ENCODE peak calls at places on chromosomes 12 and 14, in seven cellular contexts. E is HCT116, R is K562, N is HepG2, I is SK-N-SH, A is T47D, D is GM12878. C is an unnamed sample.

GRCh38 chr12:30846776-30847175 is 79.8 kb upstream of the TSPAN11 start:
- DNase-seq in I (no peak), E (no peak), R (no peak), D (no peak), N (no peak), A (no peak), C (no peak)

GRCh38 chr12:92898755-92899154 is 30.3 kb downstream of the EEA1 start:
- DNase-seq in D (no peak), R (no peak), N (no peak), A (no peak), I (no peak), E (no peak), C (no peak)

GRCh38 chr12:71594214-71594948 is 69.3 kb downstream of the ZFC3H1 start:
- DNase-seq in D (no peak), I (peak), N (peak), R (peak), A (peak), E (peak), C (no peak)

GRCh38 chr12:68034567-68034966 is 45.3 kb downstream of the IFNG-AS1 start:
- DNase-seq in N (no peak), D (no peak), I (no peak), R (no peak), E (no peak), A (no peak), C (no peak)

GRCh38 chr12:92624236-92624635 is 78.6 kb upstream of the PLEKHG7 start:
- DNase-seq in E (no peak), A (no peak), D (no peak), N (no peak), I (no peak), R (no peak), C (no peak)

GRCh38 chr14:105019861-105020814 is 745 bp downstream of the CDCA4 start:
- DNase-seq in A (no peak), I (no peak), D (no peak), E (no peak), R (peak), N (no peak), C (peak)

GRCh38 chr12:50283230-50283923 is at the start of gene LIMA1:
- DNase-seq in I (peak), N (peak), E (peak), R (peak), D (peak), A (peak), C (peak)

GRCh38 chr14:41558527-41558926 is 48.1 kb upstream of the LRFN5 start:
- DNase-seq in I (no peak), N (no peak), D (no peak), E (no peak), A (no peak), R (no peak), C (no peak)

GRCh38 chr14:103126873-103127304 is 3.6 kb downstream of the TNFAIP2 start:
- DNase-seq in I (peak), E (no peak), N (peak), R (no peak), A (no peak), D (no peak), C (no peak)

GRCh38 chr12:50979369-50980052 is 27.2 kb downstream of the HIGD1C start:
- DNase-seq in D (peak), E (no peak), I (no peak), A (no peak), R (no peak), N (no peak), C (no peak)

GRCh38 chr12:6264402-6265037 is 46.0 kb upstream of the PLEKHG6 start:
- DNase-seq in R (no peak), E (no peak), N (no peak), D (no peak), I (no peak), A (peak), C (no peak)

GRCh38 chr14:99899578-99900178 is 106.5 kb downstream of the EML1 start:
- DNase-seq in A (peak), R (peak), E (peak), N (no peak), D (no peak), I (peak), C (no peak)

GRCh38 chr14:55968741-55969140 is 149.5 kb upstream of the PELI2 start:
- DNase-seq in R (no peak), A (no peak), E (no peak), I (no peak), N (no peak), D (no peak), C (no peak)

GRCh38 chr14:96194657-96195431 is 9.8 kb upstream of the BDKRB2 start:
- DNase-seq in A (peak), R (no peak), E (no peak), I (no peak), N (peak), D (no peak), C (no peak)

GRCh38 chr12:24901975-24902461 is 46.9 kb downstream of the BCAT1 start:
- DNase-seq in A (no peak), E (no peak), N (no peak), D (no peak), R (no peak), I (no peak), C (no peak)

GRCh38 chr12:98744692-98745091 is 99.6 kb downstream of the APAF1 start:
- DNase-seq in I (no peak), D (no peak), E (no peak), N (no peak), A (no peak), R (no peak), C (no peak)

GRCh38 chr12:26119391-26119981 is 5.4 kb downstream of the BHLHE41 start:
- DNase-seq in D (no peak), A (peak), R (peak), I (peak), N (peak), E (peak), C (no peak)

GRCh38 chr14:70894868-70895267 is 12.4 kb upstream of the PCNX1 start:
- DNase-seq in A (no peak), I (no peak), E (no peak), R (no peak), D (no peak), N (peak), C (no peak)

GRCh38 chr14:29741909-29742401 is 185.7 kb downstream of the PRKD1 start:
- DNase-seq in N (no peak), A (no peak), E (no peak), D (no peak), I (no peak), R (no peak), C (no peak)

GRCh38 chr12:107929436-107929835 is 154.9 kb downstream of the ASCL4 start:
- DNase-seq in N (peak), D (no peak), I (peak), E (peak), A (peak), R (peak), C (no peak)

GRCh38 chr14:55074662-55075061 is 23.2 kb downstream of the MAPK1IP1L start:
- DNase-seq in N (no peak), I (no peak), A (peak), E (no peak), D (peak), R (peak), C (peak)

GRCh38 chr14:36585100-36585499 is 2.7 kb upstream of the NKX2-8 start:
- DNase-seq in E (no peak), I (no peak), D (no peak), R (no peak), N (peak), A (no peak), C (no peak)

GRCh38 chr12:94326234-94326633 is 133.4 kb downstream of the CEP83 start:
- DNase-seq in R (no peak), E (no peak), A (no peak), N (no peak), D (no peak), I (no peak), C (no peak)

GRCh38 chr12:68632486-68632885 is 21.8 kb downstream of the RAP1B start:
- DNase-seq in D (no peak), I (no peak), E (no peak), R (no peak), N (no peak), A (no peak), C (no peak)

GRCh38 chr12:1576410-1577240 is 17.8 kb downstream of the FBXL14 start:
- DNase-seq in R (peak), A (no peak), E (no peak), I (peak), N (no peak), D (no peak), C (no peak)

GRCh38 chr12:122090759-122091535 is 12.4 kb downstream of the MLXIP start:
- DNase-seq in D (no peak), I (no peak), A (no peak), R (no peak), E (no peak), N (no peak), C (no peak)

GRCh38 chr14:88934231-88934898 is 109.9 kb downstream of the TTC8 start:
- DNase-seq in N (no peak), E (no peak), D (no peak), A (no peak), I (no peak), R (no peak), C (no peak)

GRCh38 chr12:10967409-10967808 is 19.3 kb downstream of the TAS2R50 start:
- DNase-seq in E (no peak), R (no peak), A (no peak), N (no peak), I (peak), D (no peak), C (no peak)

GRCh38 chr14:88426271-88426670 is 40.8 kb downstream of the SPATA7 start:
- DNase-seq in I (no peak), N (no peak), R (no peak), A (no peak), E (no peak), D (no peak), C (no peak)

GRCh38 chr12:20567413-20567812 is 127.7 kb upstream of the SLCO1C1 start:
- DNase-seq in D (no peak), N (no peak), R (no peak), I (no peak), E (no peak), A (no peak), C (no peak)

GRCh38 chr12:69099201-69099837 is 140.1 kb upstream of the CPSF6 start:
- DNase-seq in D (no peak), E (no peak), A (no peak), I (no peak), N (no peak), R (peak), C (no peak)

GRCh38 chr14:55963295-55963694 is 154.9 kb upstream of the PELI2 start:
- DNase-seq in D (no peak), N (no peak), R (peak), A (no peak), I (no peak), E (no peak), C (no peak)

GRCh38 chr12:113130457-113131135 is 5.0 kb downstream of the RASAL1 start:
- DNase-seq in R (peak), I (peak), E (no peak), A (no peak), N (peak), D (no peak), C (peak)

GRCh38 chr14:84036863-84037262 is 1493.1 kb upstream of the FLRT2 start:
- DNase-seq in E (no peak), D (peak), N (no peak), R (no peak), I (no peak), A (peak), C (no peak)

GRCh38 chr12:22275847-22276246 is 58.7 kb downstream of the ST8SIA1 start:
- DNase-seq in E (no peak), D (no peak), A (peak), N (no peak), I (no peak), R (no peak), C (peak)

GRCh38 chr14:24058260-24058950 is 6.6 kb downstream of the CARMIL3 start:
- DNase-seq in I (peak), D (no peak), R (peak), A (peak), N (peak), E (no peak), C (peak)

GRCh38 chr12:48997719-48998496 is 1.3 kb downstream of the DDN start:
- DNase-seq in N (no peak), R (peak), E (no peak), A (no peak), I (peak), D (no peak), C (peak)
- TF ChIP-seq JUND in N (no peak), R (no peak), E (no peak), A (no peak), I (no peak), D (no peak), C (no peak)

GRCh38 chr12:563250-563781 is 99.9 kb downstream of the NINJ2 start:
- DNase-seq in D (no peak), I (no peak), N (no peak), E (no peak), R (no peak), A (no peak), C (no peak)
- TF ChIP-seq JUND in D (no peak), I (no peak), N (no peak), E (no peak), R (no peak), A (no peak), C (no peak)

DNA sequence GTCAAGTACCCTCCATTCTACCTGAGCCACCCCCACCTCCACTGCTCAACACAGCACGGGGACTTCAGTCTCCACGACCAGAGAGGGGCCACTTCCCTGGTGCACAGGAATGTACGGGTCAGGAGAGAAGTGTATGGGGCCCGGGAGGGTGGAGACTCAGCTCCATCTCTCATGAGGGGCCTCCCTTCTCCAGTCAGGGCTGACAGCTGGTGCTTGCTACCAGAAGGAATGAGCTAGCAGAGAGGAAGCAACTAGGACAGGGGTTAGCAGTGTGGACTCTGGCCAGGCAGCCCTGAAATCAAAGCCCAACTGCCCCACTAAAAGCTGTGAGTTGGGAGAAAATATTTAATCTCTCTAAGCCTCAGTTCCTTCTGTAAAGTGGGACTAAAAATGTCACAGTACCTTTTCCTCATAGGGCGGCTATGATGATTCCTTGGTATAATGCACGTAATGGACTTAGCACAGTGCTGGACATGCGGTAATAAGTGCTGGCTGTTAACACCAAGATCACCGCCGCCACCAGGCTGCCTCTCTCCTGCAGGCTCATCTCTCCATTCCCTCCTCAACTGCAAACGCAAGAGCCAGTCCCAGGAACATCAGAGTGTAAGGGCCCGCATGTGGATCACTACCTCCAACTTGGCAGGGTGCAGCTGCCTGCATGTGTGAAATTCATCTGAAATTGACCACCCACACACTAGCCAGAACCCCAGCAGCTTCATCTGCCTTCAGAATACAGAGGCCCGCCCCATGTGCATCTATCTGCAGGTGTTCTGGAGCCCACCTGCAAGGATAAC is 14.6 kb downstream of the ACTN1 start:
- DNase-seq in I (no peak), E (no peak), D (no peak), N (no peak), A (no peak), R (no peak), C (no peak)
- TF ChIP-seq JUND in I (no peak), E (no peak), D (no peak), N (no peak), A (no peak), R (no peak), C (no peak)

DNA sequence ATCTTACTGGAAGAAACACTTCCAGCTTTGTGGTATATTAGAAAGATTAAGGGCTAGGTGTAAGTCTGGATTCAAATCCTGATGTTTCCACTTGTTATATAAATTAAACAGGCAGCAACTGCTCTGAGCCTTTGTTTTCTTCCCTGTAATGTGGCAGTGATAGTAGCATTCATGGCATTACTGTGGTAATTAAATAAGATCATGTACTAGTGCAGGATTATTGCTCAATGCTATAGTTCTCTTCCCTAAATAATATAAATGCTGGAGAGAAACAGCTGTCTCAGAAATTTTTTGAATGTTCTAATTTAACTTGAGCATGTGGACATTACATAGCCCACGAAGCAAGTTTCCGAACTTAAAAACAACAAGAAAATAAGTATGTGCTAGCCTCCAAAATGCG is 5.4 kb downstream of the TMEM117 start:
- DNase-seq in A (no peak), R (no peak), N (no peak), E (no peak), D (no peak), I (no peak), C (no peak)
- TF ChIP-seq JUND in A (no peak), R (no peak), N (no peak), E (no peak), D (no peak), I (no peak), C (no peak)

GRCh38 chr12:95605875-95606274 is 54.6 kb upstream of the USP44 start:
- DNase-seq in E (no peak), D (no peak), R (no peak), A (no peak), I (no peak), N (peak), C (no peak)

GRCh38 chr12:95611676-95612309 is 60.5 kb upstream of the USP44 start:
- DNase-seq in A (no peak), R (no peak), N (peak), D (no peak), E (peak), I (no peak), C (no peak)

GRCh38 chr12:95605087-95605486 is 53.8 kb upstream of the USP44 start:
- DNase-seq in D (no peak), R (no peak), N (no peak), E (no peak), I (no peak), A (peak), C (no peak)

GRCh38 chr12:95607642-95608041 is 56.4 kb upstream of the USP44 start:
- DNase-seq in D (no peak), N (peak), A (no peak), E (no peak), I (no peak), R (no peak), C (no peak)

DNA sequence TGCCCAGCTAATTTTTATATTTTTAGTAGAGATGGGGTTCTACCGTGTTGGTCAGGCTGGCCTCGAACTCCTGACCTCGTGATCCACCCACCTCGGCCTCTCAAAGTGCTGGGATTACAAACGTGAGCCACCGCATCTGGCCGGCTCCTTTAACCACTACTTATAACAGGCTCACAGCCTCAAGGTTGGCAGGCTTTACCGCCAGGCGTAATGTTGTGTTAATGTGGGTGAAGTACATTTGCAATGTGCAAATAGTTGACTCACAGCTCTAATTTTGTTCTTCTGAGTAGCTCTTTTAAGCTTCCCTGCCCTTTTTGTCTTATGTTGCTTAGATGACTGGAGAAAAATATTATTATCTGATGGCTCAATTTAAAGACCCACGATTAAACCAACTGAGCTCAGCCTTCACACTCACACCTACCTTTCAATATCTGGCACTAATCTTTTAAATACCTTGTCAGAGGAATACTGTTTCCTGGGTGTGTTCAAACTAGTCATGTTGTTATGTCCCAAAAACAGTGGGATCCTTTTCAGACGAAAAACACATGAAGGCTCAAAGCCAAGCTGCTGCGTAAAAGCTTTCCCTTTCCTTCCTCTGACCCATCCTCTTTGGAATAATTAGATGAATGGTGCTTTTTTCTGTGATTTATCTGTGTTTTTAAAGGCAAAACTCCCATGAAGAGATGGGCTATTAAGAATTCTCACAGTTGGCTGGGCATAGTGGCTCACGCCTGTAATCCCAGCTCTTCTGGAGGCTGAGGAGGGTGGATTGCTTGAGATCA is 57.2 kb upstream of the USP44 start:
- DNase-seq in R (no peak), D (no peak), I (no peak), E (no peak), A (no peak), N (peak), C (peak)
- TF ChIP-seq JUND in R (no peak), D (no peak), I (no peak), E (no peak), A (no peak), N (no peak), C (no peak)

GRCh38 chr14:51604078-51604477 is 47.6 kb upstream of the FRMD6 start:
- DNase-seq in E (no peak), A (no peak), N (no peak), D (no peak), I (no peak), R (no peak), C (no peak)
- TF ChIP-seq JUND in E (no peak), A (no peak), N (no peak), D (no peak), I (peak), R (no peak), C (no peak)

GRCh38 chr14:33978892-33979612 is 28.2 kb upstream of the EGLN3 start:
- DNase-seq in I (peak), R (no peak), A (no peak), E (no peak), N (no peak), D (no peak), C (no peak)

GRCh38 chr14:33985242-33985641 is 34.4 kb upstream of the EGLN3 start:
- DNase-seq in I (no peak), E (peak), A (peak), N (no peak), D (no peak), R (no peak), C (no peak)

DNA sequence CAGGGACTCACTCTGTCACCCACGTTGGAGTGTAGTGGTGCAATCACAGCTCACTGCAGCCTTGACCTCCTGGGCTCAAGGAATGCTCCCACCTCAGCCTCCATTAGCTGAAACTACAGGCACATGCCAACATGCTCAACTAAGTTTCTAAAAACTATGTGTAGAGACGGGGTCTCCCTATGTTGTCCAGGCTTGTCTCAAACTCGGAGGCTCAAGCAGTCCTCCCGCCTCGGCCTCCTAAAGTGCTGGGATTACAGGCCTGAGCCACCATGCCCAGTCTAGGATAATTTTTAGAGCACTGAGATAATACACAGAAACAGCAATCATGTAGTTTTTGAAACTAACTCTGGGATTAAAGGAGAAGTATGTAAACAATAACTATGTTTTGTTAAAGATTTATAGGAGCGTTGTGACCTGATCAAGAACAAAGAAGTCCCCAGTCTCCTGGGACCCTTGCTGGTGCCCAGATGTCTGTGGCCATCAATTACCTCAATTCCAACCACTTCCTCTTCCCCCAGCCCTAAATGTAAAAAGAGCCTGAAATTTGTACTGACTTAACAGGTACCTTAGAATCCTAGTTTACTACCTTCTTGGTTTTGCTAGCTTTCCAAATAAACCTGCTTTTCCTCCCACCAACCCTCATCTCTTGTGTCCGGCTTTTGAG is 28.9 kb upstream of the EGLN3 start:
- DNase-seq in A (no peak), D (peak), E (no peak), R (no peak), N (no peak), I (no peak), C (no peak)
- TF ChIP-seq JUND in A (no peak), D (no peak), E (no peak), R (no peak), N (no peak), I (no peak), C (no peak)

GRCh38 chr14:101026341-101026740 is 122.8 kb upstream of the RTL1 start:
- DNase-seq in D (no peak), N (no peak), R (no peak), E (no peak), I (no peak), A (no peak), C (no peak)
- TF ChIP-seq JUND in D (no peak), N (no peak), R (no peak), E (no peak), I (no peak), A (no peak), C (no peak)

C was measured in H1.